ENCODE peak calls at places on chromosomes 2 and 18, in nine cellular contexts. B is GM13976; X is H9; Q is activated CD8-positive, alpha-beta T cell treated with anti-CD3 and anti-CD28 coated beads, Interleukin-2, amount 10 ng/mL, durations not matched to agents 7 days and 5 days; T is amniotic stem cell; K is iPS DF 19.7; S is GM19239; W is astrocyte of the hippocampus; U is GM23338. L is an unnamed sample.

GRCh38 chr2:69306897-69307695 is 79.9 kb downstream of the GFPT1 start:
- DNase-seq in S (peak), B (peak), U (peak), K (peak), X (peak), Q (peak), W (peak), T (peak), L (peak)

GRCh38 chr2:240623531-240624010 is 1.7 kb upstream of the GPR35 start:
- DNase-seq in T (no peak), K (no peak), B (no peak), W (no peak), U (no peak), Q (no peak), X (no peak), S (no peak), L (no peak)

GRCh38 chr18:70289351-70290330 is 796 bp downstream of the SOCS6 start:
- DNase-seq in X (peak), T (no peak), U (peak), K (no peak), W (peak), B (peak), S (peak), Q (no peak), L (peak)

GRCh38 chr2:102166189-102166845 is 20.5 kb upstream of the IL1RL2 start:
- DNase-seq in W (peak), U (peak), T (peak), S (no peak), B (no peak), X (no peak), Q (no peak), K (no peak), L (no peak)

GRCh38 chr2:33354981-33355380 is 121.5 kb upstream of the RASGRP3 start:
- DNase-seq in T (peak), X (no peak), U (no peak), K (no peak), B (no peak), Q (no peak), S (no peak), W (no peak), L (no peak)

GRCh38 chr2:110140433-110140832 is 24.8 kb upstream of the MALL start:
- DNase-seq in X (no peak), T (no peak), S (no peak), W (no peak), B (no peak), Q (no peak), K (no peak), U (no peak), L (no peak)

GRCh38 chr2:233353769-233354499 is at the start of gene DGKD:
- DNase-seq in B (peak), W (peak), U (peak), T (no peak), K (no peak), X (peak), S (peak), Q (peak), L (peak)

GRCh38 chr2:62705859-62706720 is 577 bp downstream of the EHBP1 start:
- DNase-seq in K (no peak), W (peak), X (peak), T (peak), U (peak), S (peak), B (peak), Q (peak), L (no peak)

GRCh38 chr2:233439191-233439590 is 84.9 kb downstream of the DGKD start:
- DNase-seq in B (no peak), W (no peak), X (no peak), S (no peak), Q (no peak), U (no peak), K (no peak), T (no peak), L (no peak)

GRCh38 chr2:203650860-203651613 is 55.4 kb upstream of the CD28 start:
- DNase-seq in S (no peak), B (no peak), K (no peak), W (peak), U (peak), T (peak), X (no peak), Q (no peak), L (no peak)

GRCh38 chr2:181430406-181431199 is 26.6 kb upstream of the ITGA4 start:
- DNase-seq in U (peak), Q (peak), X (no peak), K (no peak), S (no peak), T (no peak), B (no peak), W (peak), L (no peak)

GRCh38 chr18:13139885-13140450 is 78.6 kb upstream of the LDLRAD4 start:
- DNase-seq in X (no peak), U (no peak), T (no peak), W (no peak), Q (no peak), S (no peak), B (no peak), K (no peak), L (no peak)

GRCh38 chr2:168194784-168195522 is 52.4 kb downstream of the STK39 start:
- DNase-seq in K (no peak), X (no peak), U (no peak), Q (peak), B (peak), W (no peak), S (peak), T (peak), L (peak)

GRCh38 chr18:78979682-78980278 is at the start of gene SALL3:
- DNase-seq in K (no peak), S (no peak), U (peak), Q (no peak), W (peak), B (no peak), T (no peak), X (peak), L (peak)

GRCh38 chr2:120596990-120597594 is 138.6 kb upstream of the GLI2 start:
- DNase-seq in S (no peak), T (no peak), X (no peak), K (no peak), W (peak), Q (no peak), B (no peak), U (no peak), L (no peak)

GRCh38 chr18:159037-159652 is 788 bp downstream of the USP14 start:
- DNase-seq in Q (peak), W (peak), T (no peak), B (peak), X (no peak), U (peak), K (no peak), S (peak), L (peak)

GRCh38 chr18:31679133-31679731 is 5.1 kb downstream of the B4GALT6 start:
- DNase-seq in S (no peak), K (no peak), Q (no peak), U (no peak), T (no peak), X (no peak), B (no peak), W (peak), L (no peak)

GRCh38 chr2:240629419-240629967 is 4.2 kb downstream of the GPR35 start:
- DNase-seq in T (no peak), U (no peak), W (no peak), B (no peak), S (no peak), K (no peak), Q (no peak), X (peak), L (no peak)

GRCh38 chr2:113979172-113980128 is 89.6 kb downstream of the ACTR3 start:
- DNase-seq in W (no peak), X (peak), Q (peak), S (peak), U (peak), K (peak), B (peak), T (no peak), L (peak)

GRCh38 chr2:170362313-170362795 is 184.4 kb downstream of the MYO3B start:
- DNase-seq in K (no peak), T (no peak), Q (no peak), S (no peak), B (no peak), X (no peak), W (no peak), U (no peak), L (no peak)

GRCh38 chr2:27717070-27717453 is 53.4 kb downstream of the SLC4A1AP start:
- DNase-seq in K (no peak), Q (no peak), X (no peak), U (peak), S (no peak), T (peak), B (no peak), W (no peak), L (no peak)

GRCh38 chr2:150601280-150602038 is 114.0 kb upstream of the RND3 start:
- DNase-seq in T (no peak), U (no peak), Q (no peak), B (no peak), S (no peak), K (no peak), X (no peak), W (peak), L (no peak)